ENCODE peak calls at places on chromosomes 16 and 17, in six cellular contexts. A is HCT116, M is GM12878, U is HepG2, B is K562, X is upper lobe of left lung. K is an unnamed sample.

GRCh38 chr16:53768593-53768992 is 64.6 kb downstream of the FTO start:
- ATAC-seq in A (peak), M (peak), U (no peak), B (no peak), X (peak), K (no peak)

GRCh38 chr17:75459246-75459589 is 2.8 kb downstream of the TMEM94 start:
- ATAC-seq in A (no peak), M (no peak), U (no peak), B (no peak), X (no peak), K (no peak)

GRCh38 chr17:73643012-73643845 is 1.0 kb downstream of the SDK2 start:
- ATAC-seq in A (no peak), M (no peak), U (peak), B (peak), X (peak), K (peak)

GRCh38 chr16:4260360-4260759 is 12.5 kb downstream of the TFAP4 start:
- ATAC-seq in A (no peak), M (no peak), U (no peak), B (no peak), X (no peak), K (no peak)

GRCh38 chr17:28282596-28282995 is 36.4 kb upstream of the TMEM97 start:
- ATAC-seq in A (peak), M (no peak), U (no peak), B (no peak), X (peak), K (no peak)

GRCh38 chr16:54488729-54489128 is 202.1 kb upstream of the IRX3 start:
- ATAC-seq in A (no peak), M (no peak), U (no peak), B (no peak), X (no peak), K (no peak)

GRCh38 chr16:68884867-68885266 is 41.5 kb downstream of the TANGO6 start:
- ATAC-seq in A (no peak), M (no peak), U (no peak), B (no peak), X (no peak), K (no peak)

GRCh38 chr17:74737299-74738050 is 419 bp downstream of the RAB37 start:
- ATAC-seq in A (peak), M (peak), U (peak), B (peak), X (peak), K (no peak)

GRCh38 chr17:38550661-38551060 is 55.1 kb downstream of the SRCIN1 start:
- ATAC-seq in A (no peak), M (no peak), U (no peak), B (peak), X (peak), K (no peak)

GRCh38 chr17:49015179-49015923 is 18.2 kb downstream of the IGF2BP1 start:
- ATAC-seq in A (no peak), M (no peak), U (no peak), B (no peak), X (no peak), K (no peak)

GRCh38 chr17:64607862-64608565 is 54.1 kb downstream of the SMURF2 start:
- ATAC-seq in A (no peak), M (no peak), U (no peak), B (no peak), X (no peak), K (no peak)

GRCh38 chr17:65219124-65219523 is 82.0 kb downstream of the RGS9 start:
- ATAC-seq in A (peak), M (no peak), U (peak), B (peak), X (no peak), K (no peak)

GRCh38 chr16:82229800-82230619 is 60.0 kb upstream of the MPHOSPH6 start:
- ATAC-seq in A (peak), M (peak), U (peak), B (peak), X (peak), K (no peak)

GRCh38 chr16:10776280-10776679 is 32.6 kb downstream of the NUBP1 start:
- ATAC-seq in A (no peak), M (peak), U (no peak), B (no peak), X (no peak), K (no peak)

GRCh38 chr16:66698046-66698445 is 1.5 kb upstream of the CMTM4 start:
- ATAC-seq in A (no peak), M (no peak), U (no peak), B (no peak), X (no peak), K (no peak)

GRCh38 chr17:33291248-33292183 is 1.6 kb downstream of the ASIC2 start:
- ATAC-seq in A (no peak), M (no peak), U (peak), B (no peak), X (peak), K (no peak)

GRCh38 chr16:89338863-89339262 is 121.4 kb downstream of the ZNF778 start:
- ATAC-seq in A (no peak), M (no peak), U (peak), B (no peak), X (no peak), K (no peak)

GRCh38 chr17:36152639-36153120 is 23.8 kb downstream of the TBC1D3B start:
- ATAC-seq in A (peak), M (no peak), U (peak), B (no peak), X (no peak), K (no peak)

GRCh38 chr16:86387461-86388440 is 122.6 kb upstream of the FOXF1 start:
- ATAC-seq in A (peak), M (no peak), U (no peak), B (peak), X (peak), K (no peak)

GRCh38 chr17:49775546-49776260 is 11.8 kb upstream of the FAM117A start:
- ATAC-seq in A (no peak), M (no peak), U (peak), B (no peak), X (no peak), K (peak)

GRCh38 chr17:48002208-48002919 is 31.5 kb downstream of the CDK5RAP3 start:
- ATAC-seq in A (peak), M (peak), U (no peak), B (peak), X (peak), K (peak)
- TF ChIP-seq POLR2A in A (no peak), M (no peak), U (no peak), B (no peak), X (no peak), K (no peak)

GRCh38 chr16:27566417-27566816 is 16.5 kb downstream of the KATNIP start:
- ATAC-seq in A (no peak), M (no peak), U (no peak), B (peak), X (no peak), K (no peak)
- TF ChIP-seq POLR2AphosphoS5 in A (no peak), M (no peak), U (no peak), B (no peak), X (no peak), K (no peak)

GRCh38 chr17:61159415-61159814 is 240.2 kb upstream of the TBX2 start:
- ATAC-seq in A (no peak), M (peak), U (no peak), B (no peak), X (no peak), K (no peak)

GRCh38 chr17:61160789-61161440 is 238.7 kb upstream of the TBX2 start:
- ATAC-seq in A (no peak), M (no peak), U (no peak), B (no peak), X (no peak), K (no peak)

GRCh38 chr17:61155590-61156181 is 244.0 kb upstream of the TBX2 start:
- ATAC-seq in A (no peak), M (no peak), U (no peak), B (no peak), X (no peak), K (no peak)

GRCh38 chr17:61158372-61158771 is 241.3 kb upstream of the TBX2 start:
- ATAC-seq in A (no peak), M (no peak), U (no peak), B (no peak), X (no peak), K (no peak)

GRCh38 chr17:61157246-61157887 is 242.3 kb upstream of the TBX2 start:
- ATAC-seq in A (no peak), M (no peak), U (no peak), B (peak), X (no peak), K (no peak)
- TF ChIP-seq CTCF in A (no peak), M (no peak), U (no peak), B (no peak), X (no peak), K (peak)

DNA sequence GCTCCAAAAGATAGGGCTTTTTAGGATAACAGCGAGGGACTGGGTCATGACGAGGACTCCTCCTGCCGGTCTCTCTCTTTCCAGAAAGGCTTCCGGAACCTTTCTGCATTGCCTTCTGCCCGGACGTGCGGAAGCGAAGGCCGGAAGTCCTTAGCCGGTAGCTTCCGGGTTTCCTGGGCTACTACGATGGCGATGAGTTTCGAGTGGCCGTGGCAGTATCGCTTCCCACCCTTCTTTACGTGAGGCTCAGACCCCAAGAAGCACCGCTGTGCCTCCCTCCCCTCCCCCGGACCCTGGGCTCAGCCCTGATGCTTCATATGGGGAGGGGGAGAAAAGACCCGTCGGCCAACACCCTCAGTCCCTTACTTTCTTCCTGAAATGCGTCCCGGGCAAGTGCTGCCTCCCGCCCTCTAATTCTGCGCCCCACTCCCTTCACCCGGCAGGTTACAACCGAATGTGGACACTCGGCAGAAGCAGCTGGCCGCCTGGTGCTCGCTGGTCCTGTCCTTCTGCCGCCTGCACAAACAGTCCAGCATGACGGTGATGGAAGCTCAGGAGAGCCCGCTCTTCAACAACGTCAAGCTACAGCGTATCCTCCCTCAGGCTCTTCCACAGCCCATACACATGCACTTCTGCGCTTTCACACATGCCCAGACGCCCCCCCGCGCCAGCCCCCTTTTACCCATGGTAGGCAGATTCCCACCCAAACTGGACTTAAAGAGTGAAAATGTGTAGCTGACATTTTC is at the start of gene VPS25:
- ATAC-seq in A (peak), M (peak), U (peak), B (peak), X (peak), K (peak)
- TF ChIP-seq POLR2A in A (peak), M (peak), U (peak), B (peak), X (peak), K (peak)

GRCh38 chr16:50438041-50438437 is 69.3 kb upstream of the BRD7 start:
- ATAC-seq in A (no peak), M (no peak), U (peak), B (no peak), X (no peak), K (no peak)
- TF ChIP-seq POLR2AphosphoS5 in A (no peak), M (no peak), U (no peak), B (no peak), X (no peak), K (no peak)